ENCODE peak calls at places on chromosomes 6 and 20, in eight cellular contexts. X is amniotic epithelial cell; H is AML-193; K is natural killer cell; L is ovary; D is CD8-positive, alpha-beta memory T cell; F is activated T-cell treated with anti-CD3 and anti-CD28 coated beads for 1 hour; O is activated CD8-positive, alpha-beta T cell treated with anti-CD3 and anti-CD28 coated beads for 36 hours. T is an unnamed sample.

GRCh38 chr6:3739311-3739897 is 12.1 kb downstream of the PXDC1 start:
- DNase-seq in X (no peak), H (no peak), K (no peak), L (no peak), D (no peak), F (no peak), O (no peak), T (no peak)

GRCh38 chr6:79042088-79042798 is 35.8 kb downstream of the PHIP start:
- DNase-seq in X (no peak), H (no peak), K (no peak), L (no peak), D (no peak), F (no peak), O (no peak), T (no peak)

GRCh38 chr20:63047946-63048345 is 41.2 kb upstream of the BHLHE23 start:
- DNase-seq in X (no peak), H (no peak), K (no peak), L (no peak), D (no peak), F (no peak), O (no peak), T (no peak)

GRCh38 chr6:66369407-66369806 is 662.4 kb upstream of the EYS start:
- DNase-seq in X (no peak), H (no peak), K (no peak), L (no peak), D (no peak), F (no peak), O (no peak), T (no peak)

GRCh38 chr20:15076785-15077184 is 739.4 kb upstream of the FLRT3 start:
- DNase-seq in X (no peak), H (no peak), K (no peak), L (no peak), D (no peak), F (no peak), O (no peak), T (no peak)

GRCh38 chr6:6803180-6803978 is 214.9 kb downstream of the LY86 start:
- DNase-seq in X (no peak), H (no peak), K (no peak), L (no peak), D (no peak), F (no peak), O (peak), T (no peak)

GRCh38 chr6:48183816-48184215 is 72.8 kb upstream of the PTCHD4 start:
- DNase-seq in X (peak), H (no peak), K (no peak), L (no peak), D (no peak), F (no peak), O (no peak), T (no peak)

GRCh38 chr6:110509617-110510231 is 33.3 kb upstream of the SLC22A16 start:
- DNase-seq in X (peak), H (peak), K (no peak), L (no peak), D (no peak), F (no peak), O (no peak), T (peak)

GRCh38 chr6:48560408-48560807 is 449.4 kb upstream of the PTCHD4 start:
- DNase-seq in X (peak), H (no peak), K (no peak), L (no peak), D (no peak), F (no peak), O (no peak), T (peak)

GRCh38 chr20:52191132-52191435 is 495 bp downstream of the ZFP64 start:
- DNase-seq in X (peak), H (peak), K (no peak), L (no peak), D (no peak), F (no peak), O (no peak), T (peak)

GRCh38 chr20:3354247-3354646 is 53.2 kb downstream of the DNAAF9 start:
- DNase-seq in X (no peak), H (no peak), K (no peak), L (no peak), D (no peak), F (no peak), O (no peak), T (no peak)

GRCh38 chr20:43667341-43668132 is 623 bp downstream of the MYBL2 start:
- DNase-seq in X (no peak), H (no peak), K (no peak), L (no peak), D (no peak), F (no peak), O (peak), T (no peak)

GRCh38 chr6:157323924-157324276 is 581 bp upstream of the TMEM242 start:
- DNase-seq in X (peak), H (no peak), K (peak), L (peak), D (no peak), F (peak), O (peak), T (peak)

GRCh38 chr20:49433387-49433786 is 49.1 kb downstream of the KCNB1 start:
- DNase-seq in X (no peak), H (no peak), K (no peak), L (no peak), D (no peak), F (no peak), O (no peak), T (no peak)

GRCh38 chr6:82182756-82183155 is 64.8 kb downstream of the IBTK start:
- DNase-seq in X (peak), H (no peak), K (no peak), L (no peak), D (no peak), F (no peak), O (no peak), T (peak)

GRCh38 chr20:4012631-4013030 is 2.7 kb downstream of the RNF24 start:
- DNase-seq in X (peak), H (peak), K (no peak), L (no peak), D (no peak), F (no peak), O (no peak), T (peak)

GRCh38 chr6:123203928-123204327 is 207.9 kb downstream of the CLVS2 start:
- DNase-seq in X (no peak), H (no peak), K (no peak), L (no peak), D (no peak), F (no peak), O (no peak), T (no peak)

GRCh38 chr6:1608976-1609661 is 596 bp upstream of the FOXC1 start:
- DNase-seq in X (no peak), H (no peak), K (no peak), L (peak), D (no peak), F (no peak), O (no peak), T (peak)

GRCh38 chr6:7126759-7127158 is 19.0 kb downstream of the RREB1 start:
- DNase-seq in X (no peak), H (peak), K (no peak), L (no peak), D (no peak), F (no peak), O (no peak), T (no peak)

T was measured in IMR-90.